ENCODE peak calls at places on chromosomes 12 and 14, in five cellular contexts. V is WTC11, X is upper lobe of right lung, O is natural killer cell, F is endothelial cell. P is an unnamed sample.

GRCh38 chr12:112527501-112527900 is 108.8 kb downstream of the PTPN11 start:
- DNase-seq in V (no peak), X (no peak), O (no peak), F (no peak), P (no peak)

GRCh38 chr12:51798507-51798906 is 50.0 kb downstream of the FIGNL2 start:
- DNase-seq in V (no peak), X (no peak), O (no peak), F (no peak), P (no peak)

GRCh38 chr14:77039285-77040058 is 11.0 kb upstream of the IRF2BPL start:
- DNase-seq in V (no peak), X (no peak), O (no peak), F (no peak), P (no peak)

GRCh38 chr14:77458249-77458950 is 507 bp downstream of the AHSA1 start:
- DNase-seq in V (peak), X (no peak), O (peak), F (peak), P (peak)

GRCh38 chr14:62209287-62209899 is 447.2 kb downstream of the SNAPC1 start:
- DNase-seq in V (no peak), X (no peak), O (no peak), F (no peak), P (no peak)

GRCh38 chr12:54012631-54013398 is 4.0 kb downstream of the HOXC8 start:
- DNase-seq in V (no peak), X (no peak), O (no peak), F (no peak), P (no peak)

GRCh38 chr12:78880078-78880477 is 15.5 kb downstream of the SYT1 start:
- DNase-seq in V (no peak), X (no peak), O (no peak), F (no peak), P (no peak)

GRCh38 chr12:75994069-75994740 is 37.4 kb downstream of the PHLDA1 start:
- DNase-seq in V (no peak), X (no peak), O (no peak), F (no peak), P (no peak)

GRCh38 chr12:72974954-72975555 is 702.9 kb downstream of the TRHDE start:
- DNase-seq in V (no peak), X (no peak), O (no peak), F (no peak), P (no peak)

GRCh38 chr14:70808402-70809237 is 693 bp downstream of the MAP3K9 start:
- DNase-seq in V (peak), X (peak), O (no peak), F (peak), P (peak)

GRCh38 chr12:73935817-73936216 is 601.8 kb upstream of the ATXN7L3B start:
- DNase-seq in V (no peak), X (no peak), O (no peak), F (no peak), P (no peak)

GRCh38 chr14:96249016-96249415 is 7.0 kb upstream of the BDKRB1 start:
- DNase-seq in V (no peak), X (peak), O (no peak), F (no peak), P (no peak)

GRCh38 chr12:106790020-106790419 is 15.5 kb downstream of the RIC8B start:
- DNase-seq in V (no peak), X (no peak), O (no peak), F (no peak), P (no peak)
- TF ChIP-seq CTCF in V (no peak), X (no peak), O (no peak), F (no peak), P (no peak)

GRCh38 chr14:34718750-34719304 is 4.4 kb upstream of the CFL2 start:
- DNase-seq in V (no peak), X (no peak), O (no peak), F (no peak), P (no peak)

GRCh38 chr14:34721129-34721528 is 6.7 kb upstream of the CFL2 start:
- DNase-seq in V (no peak), X (no peak), O (no peak), F (no peak), P (no peak)

GRCh38 chr14:34723867-34724266 is 9.5 kb upstream of the CFL2 start:
- DNase-seq in V (no peak), X (no peak), O (no peak), F (no peak), P (no peak)

GRCh38 chr14:34722723-34723545 is 8.5 kb upstream of the CFL2 start:
- DNase-seq in V (peak), X (no peak), O (no peak), F (peak), P (peak)
- TF ChIP-seq CTCF in V (peak), X (peak), O (peak), F (peak), P (peak)

DNA sequence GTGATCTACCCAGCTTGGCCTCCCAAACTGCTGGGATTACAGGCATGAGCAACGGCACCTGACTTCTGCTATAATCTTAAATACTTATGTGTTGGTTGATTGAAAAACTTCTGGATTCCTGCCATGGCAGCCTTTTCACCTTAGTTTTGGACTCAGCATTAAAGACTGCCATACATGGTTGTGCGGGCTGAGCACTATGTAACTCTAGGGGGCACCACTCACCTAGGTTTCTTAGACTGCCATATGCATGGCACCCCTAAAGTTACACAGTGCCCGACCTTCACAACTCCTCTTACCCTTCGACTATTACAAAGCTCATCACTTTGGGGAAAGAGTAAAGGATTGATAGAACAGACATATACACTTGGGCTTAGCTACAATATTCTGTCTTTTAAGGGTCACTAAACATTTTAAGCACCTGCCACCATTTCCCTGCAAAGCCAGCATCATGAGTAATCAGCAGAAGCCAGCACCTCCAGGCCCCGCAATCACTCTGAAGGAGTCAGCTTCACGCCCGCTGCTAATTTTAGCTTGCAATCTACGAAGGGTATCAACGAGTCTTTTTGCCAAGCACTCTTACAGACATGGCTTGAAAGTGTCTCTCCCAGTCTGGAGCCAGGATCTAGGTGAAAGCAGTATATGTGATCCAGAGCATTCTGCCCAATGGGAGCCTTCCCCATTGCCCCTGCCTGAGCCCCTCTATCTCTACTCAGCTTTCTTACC is 59.8 kb downstream of the SUDS3 start:
- DNase-seq in V (peak), X (no peak), O (no peak), F (peak), P (peak)
- TF ChIP-seq CTCF in V (peak), X (peak), O (no peak), F (peak), P (peak)

DNA sequence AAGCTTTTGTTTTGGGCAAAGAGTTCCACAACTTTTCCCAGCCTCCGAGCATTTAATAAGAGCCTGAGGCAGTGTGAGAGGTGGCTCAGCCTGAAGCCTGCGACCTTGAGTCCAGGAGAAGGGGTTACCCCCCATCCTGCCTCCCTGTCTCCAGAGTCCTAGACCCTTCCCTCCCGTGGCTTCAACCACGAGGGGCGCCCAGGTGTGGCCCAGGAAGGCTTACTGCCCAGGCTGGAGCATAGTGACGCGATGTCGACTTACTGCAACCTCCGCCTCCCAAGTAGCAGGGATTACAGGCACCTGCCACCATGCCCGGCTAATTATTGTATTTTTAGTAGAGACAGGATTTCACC is 641 bp downstream of the LRRC43 start:
- DNase-seq in V (no peak), X (no peak), O (no peak), F (no peak), P (no peak)
- TF ChIP-seq CTCF in V (no peak), X (no peak), O (no peak), F (no peak), P (no peak)

GRCh38 chr14:94542111-94542810 is 19.0 kb upstream of the SERPINA4 start:
- DNase-seq in V (no peak), X (no peak), O (no peak), F (no peak), P (no peak)
- TF ChIP-seq CTCF in V (no peak), X (no peak), O (no peak), F (no peak), P (no peak)

GRCh38 chr12:110564471-110564991 is 18.6 kb downstream of the PPTC7 start:
- DNase-seq in V (no peak), X (no peak), O (no peak), F (no peak), P (no peak)
- TF ChIP-seq CTCF in V (no peak), X (no peak), O (no peak), F (no peak), P (no peak)

DNA sequence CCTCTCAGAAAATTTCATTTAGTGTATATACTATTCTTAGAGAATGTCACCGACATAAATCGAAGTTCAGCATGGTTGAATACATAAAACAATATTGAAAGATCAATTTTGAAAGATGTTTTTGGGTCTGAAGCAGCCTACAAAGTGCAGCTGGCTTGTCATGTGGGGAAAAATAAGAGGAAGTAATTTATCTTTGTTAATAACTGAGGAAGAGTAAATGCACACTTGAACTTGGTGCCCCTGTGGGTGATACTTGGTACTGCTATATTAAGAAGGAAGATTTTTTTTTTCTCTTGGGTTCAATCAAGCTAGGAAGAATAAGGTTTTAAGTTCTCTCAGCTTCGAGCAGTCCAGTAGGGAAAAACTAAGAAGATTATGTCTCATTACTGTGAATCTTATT is 661.3 kb downstream of the RPL10L start:
- DNase-seq in V (no peak), X (no peak), O (no peak), F (no peak), P (no peak)
- TF ChIP-seq CTCF in V (peak), X (peak), O (no peak), F (peak), P (peak)

GRCh38 chr12:49777800-49778748 is 36.7 kb downstream of the TMBIM6 start:
- DNase-seq in V (peak), X (peak), O (peak), F (peak), P (peak)
- TF ChIP-seq CTCF in V (peak), X (peak), O (peak), F (peak), P (peak)

GRCh38 chr14:90114554-90114953 is 52.8 kb downstream of the KCNK13 start:
- DNase-seq in V (no peak), X (no peak), O (no peak), F (peak), P (no peak)
- TF ChIP-seq CTCF in V (no peak), X (no peak), O (no peak), F (peak), P (peak)

P was measured in nephron progenitor cell.